ENCODE peak calls at places on chromosomes 12 and 14, in nine cellular contexts. A is CD8-positive, alpha-beta T cell; Y is heart right ventricle; M is HepG2; X is cardiac muscle cell; V is MM.1S; B is SJCRH30; E is endothelial cell of umbilical vein; R is transverse colon. C is an unnamed sample. For H3K9me3, the result is how much of the 10 kb centered on the place peaks cover.

GRCh38 chr14:93343266-93343665 is 3.7 kb upstream of the COX8C start:
- DNase-seq in A (no peak), Y (no peak), M (no peak), X (no peak), V (no peak), B (no peak), E (no peak), R (no peak), C (no peak)

GRCh38 chr12:8146416-8146771 is 10.4 kb upstream of the ZNF705A start:
- DNase-seq in A (no peak), Y (no peak), M (no peak), X (no peak), V (no peak), B (no peak), E (no peak), R (no peak), C (no peak)

GRCh38 chr14:94015223-94015622 is 10.9 kb upstream of the OTUB2 start:
- DNase-seq in A (no peak), Y (no peak), M (no peak), X (no peak), V (no peak), B (no peak), E (no peak), R (no peak), C (no peak)

GRCh38 chr12:12548713-12549112 is 13.9 kb downstream of the DUSP16 start:
- DNase-seq in A (no peak), Y (no peak), M (no peak), X (no peak), V (no peak), B (peak), E (no peak), R (no peak), C (no peak)

GRCh38 chr14:69879175-69880047 is at the start of gene SMOC1:
- DNase-seq in A (no peak), Y (peak), M (peak), X (peak), V (peak), B (peak), E (peak), R (peak), C (no peak)

GRCh38 chr12:48002179-48002601 is 2.1 kb downstream of the COL2A1 start:
- DNase-seq in A (no peak), Y (no peak), M (no peak), X (peak), V (no peak), B (peak), E (no peak), R (no peak), C (no peak)

GRCh38 chr12:52836042-52836466 is 1.9 kb upstream of the KRT79 start:
- DNase-seq in A (peak), Y (no peak), M (no peak), X (no peak), V (no peak), B (no peak), E (peak), R (no peak), C (no peak)

GRCh38 chr14:101101456-101102056 is 198.0 kb upstream of the RTL1 start:
- DNase-seq in A (peak), Y (no peak), M (no peak), X (no peak), V (no peak), B (no peak), E (no peak), R (no peak), C (no peak)

GRCh38 chr14:24307575-24308341 is at the start of gene CIDEB:
- DNase-seq in A (peak), Y (no peak), M (peak), X (peak), V (peak), B (peak), E (peak), R (peak), C (peak)

GRCh38 chr12:108615918-108616317 is 17.8 kb downstream of the SELPLG start:
- DNase-seq in A (no peak), Y (no peak), M (no peak), X (no peak), V (peak), B (no peak), E (no peak), R (no peak), C (no peak)

GRCh38 chr12:96244826-96245225 is 50.7 kb downstream of the ELK3 start:
- DNase-seq in A (no peak), Y (no peak), M (no peak), X (no peak), V (no peak), B (no peak), E (no peak), R (no peak), C (no peak)

GRCh38 chr14:36271939-36272907 is 48.2 kb downstream of the MBIP start:
- DNase-seq in A (no peak), Y (no peak), M (no peak), X (no peak), V (no peak), B (no peak), E (peak), R (peak), C (no peak)

GRCh38 chr12:34368079-34368478 is 345.8 kb downstream of the ALG10 start:
- DNase-seq in A (no peak), Y (no peak), M (no peak), X (no peak), V (no peak), B (no peak), E (no peak), R (no peak), C (no peak)
- H3K9me3 ChIP-seq in A (under half), Y (under half), M (under half), X (under half), V (under half), B (under half), E (under half), R (under half), C (under half)

GRCh38 chr12:19709889-19710288 is 270.6 kb downstream of the AEBP2 start:
- DNase-seq in A (no peak), Y (no peak), M (no peak), X (no peak), V (no peak), B (no peak), E (no peak), R (no peak), C (no peak)

GRCh38 chr12:19700969-19701368 is 261.7 kb downstream of the AEBP2 start:
- DNase-seq in A (no peak), Y (no peak), M (no peak), X (no peak), V (no peak), B (no peak), E (no peak), R (no peak), C (no peak)

GRCh38 chr12:19706936-19707335 is 267.6 kb downstream of the AEBP2 start:
- DNase-seq in A (no peak), Y (no peak), M (no peak), X (no peak), V (no peak), B (no peak), E (no peak), R (no peak), C (no peak)

GRCh38 chr12:19707948-19708409 is 268.7 kb downstream of the AEBP2 start:
- DNase-seq in A (no peak), Y (no peak), M (no peak), X (no peak), V (no peak), B (peak), E (no peak), R (no peak), C (no peak)

GRCh38 chr12:19704966-19705365 is 265.7 kb downstream of the AEBP2 start:
- DNase-seq in A (no peak), Y (no peak), M (no peak), X (no peak), V (no peak), B (no peak), E (no peak), R (no peak), C (no peak)
- H3K9me3 ChIP-seq in A (under half), Y (under half), M (under half), X (under half), V (under half), B (under half), E (under half), R (under half), C (under half)

GRCh38 chr14:106578479-106578878 is 1052.1 kb downstream of the TMEM121 start:
- DNase-seq in A (no peak), Y (no peak), M (no peak), X (no peak), V (no peak), B (no peak), E (no peak), R (no peak), C (no peak)
- H3K9me3 ChIP-seq in A (under half), Y (under half), M (under half), X (under half), V (under half), B (under half), E (under half), R (under half), C (under half)

GRCh38 chr14:106511411-106512198 is 985.2 kb downstream of the TMEM121 start:
- DNase-seq in A (no peak), Y (no peak), M (no peak), X (no peak), V (no peak), B (no peak), E (no peak), R (no peak), C (no peak)
- H3K9me3 ChIP-seq in A (under half), Y (under half), M (under half), X (under half), V (under half), B (under half), E (under half), R (under half), C (under half)

GRCh38 chr12:133081408-133081806 is 684 bp downstream of the ZNF140 start:
- DNase-seq in A (no peak), Y (no peak), M (no peak), X (no peak), V (no peak), B (no peak), E (no peak), R (peak), C (no peak)

GRCh38 chr12:133080051-133080618 is 588 bp upstream of the ZNF140 start:
- DNase-seq in A (peak), Y (peak), M (peak), X (peak), V (peak), B (peak), E (peak), R (peak), C (peak)

GRCh38 chr12:133083345-133083744 is 2.6 kb downstream of the ZNF140 start:
- DNase-seq in A (no peak), Y (no peak), M (no peak), X (no peak), V (no peak), B (no peak), E (no peak), R (no peak), C (no peak)

GRCh38 chr12:133080619-133081407 is at the start of gene ZNF140:
- DNase-seq in A (peak), Y (peak), M (peak), X (peak), V (peak), B (peak), E (peak), R (peak), C (peak)
- H3K9me3 ChIP-seq in A (half or more), Y (half or more), M (half or more), X (under half), V (under half), B (under half), E (under half), R (half or more), C (under half)

GRCh38 chr14:86973177-86973576 is 1019.8 kb downstream of the GALC start:
- DNase-seq in A (no peak), Y (no peak), M (no peak), X (no peak), V (no peak), B (no peak), E (no peak), R (no peak), C (no peak)
- H3K9me3 ChIP-seq in A (under half), Y (under half), M (under half), X (under half), V (under half), B (under half), E (under half), R (under half), C (under half)

DNA sequence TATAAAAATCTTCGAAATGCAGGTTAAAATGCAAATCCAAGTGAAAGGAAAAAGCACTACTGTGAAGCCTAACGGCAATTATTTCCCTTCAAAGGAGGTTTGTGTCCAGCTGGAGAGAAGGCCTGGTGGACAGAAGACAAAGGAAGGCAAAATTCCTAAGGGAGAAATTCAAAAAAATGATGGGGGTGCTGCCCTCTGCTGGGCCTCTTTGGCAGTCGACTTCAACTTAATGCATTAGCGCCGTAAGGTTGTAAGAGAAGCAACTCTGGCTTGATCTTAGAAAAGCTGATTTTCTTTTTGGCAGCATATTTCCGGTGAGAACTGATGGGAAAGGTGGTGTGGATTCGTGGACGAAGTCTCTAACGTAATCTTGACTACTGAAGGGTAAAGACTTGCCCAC is 34.3 kb upstream of the CHFR start:
- DNase-seq in A (no peak), Y (no peak), M (no peak), X (no peak), V (no peak), B (no peak), E (no peak), R (no peak), C (no peak)
- H3K9me3 ChIP-seq in A (half or more), Y (half or more), M (half or more), X (under half), V (under half), B (under half), E (under half), R (half or more), C (under half)